ENCODE peak calls at places on chromosome 15, in seven cellular contexts. U, C, V, H, Y, W and T are unnamed samples.

GRCh38 chr15:72722071-72722696 is 36.2 kb downstream of the BBS4 start:
- DNase-seq in U (peak), C (peak), V (peak), H (peak), Y (peak), W (peak), T (peak)

GRCh38 chr15:20352241-20353200 is 189.1 kb downstream of the GOLGA6L6 start:
- DNase-seq in U (no peak), C (no peak), V (no peak), H (peak), Y (no peak), W (no peak), T (peak)

GRCh38 chr15:55907797-55908196 is 85.6 kb downstream of the NEDD4 start:
- DNase-seq in U (peak), C (peak), V (peak), H (no peak), Y (no peak), W (no peak), T (no peak)

GRCh38 chr15:69668049-69668705 is 215.6 kb downstream of the RPLP1 start:
- DNase-seq in U (no peak), C (no peak), V (no peak), H (peak), Y (no peak), W (no peak), T (peak)

GRCh38 chr15:69648215-69648614 is 195.6 kb downstream of the RPLP1 start:
- DNase-seq in U (no peak), C (no peak), V (no peak), H (no peak), Y (no peak), W (no peak), T (no peak)

GRCh38 chr15:66679043-66679656 is 22.9 kb upstream of the SMAD6 start:
- DNase-seq in U (no peak), C (no peak), V (no peak), H (no peak), Y (no peak), W (no peak), T (no peak)

GRCh38 chr15:62059818-62060115 is 480 bp downstream of the VPS13C start:
- DNase-seq in U (no peak), C (no peak), V (no peak), H (peak), Y (peak), W (peak), T (peak)

GRCh38 chr15:33021806-33022389 is 172.6 kb downstream of the FMN1 start:
- DNase-seq in U (peak), C (no peak), V (peak), H (peak), Y (no peak), W (peak), T (peak)

GRCh38 chr15:42012241-42012640 is 8.6 kb downstream of the PLA2G4E start:
- DNase-seq in U (no peak), C (no peak), V (no peak), H (no peak), Y (no peak), W (peak), T (no peak)

GRCh38 chr15:39922450-39923092 is 2.5 kb upstream of the GPR176 start:
- DNase-seq in U (no peak), C (no peak), V (no peak), H (no peak), Y (no peak), W (no peak), T (no peak)

GRCh38 chr15:37142371-37142770 is 42.0 kb upstream of the MEIS2 start:
- DNase-seq in U (peak), C (no peak), V (no peak), H (no peak), Y (no peak), W (no peak), T (no peak)

GRCh38 chr15:41629883-41630282 is 30.3 kb upstream of the MGA start:
- DNase-seq in U (no peak), C (no peak), V (no peak), H (no peak), Y (no peak), W (no peak), T (no peak)

GRCh38 chr15:66567897-66568296 is 2.1 kb upstream of the LCTL start:
- DNase-seq in U (no peak), C (no peak), V (no peak), H (no peak), Y (no peak), W (no peak), T (no peak)

GRCh38 chr15:57752426-57752825 is 45.9 kb downstream of the POLR2M start:
- DNase-seq in U (no peak), C (no peak), V (no peak), H (no peak), Y (no peak), W (no peak), T (no peak)

GRCh38 chr15:66908503-66909095 is 156.8 kb upstream of the SMAD3 start:
- DNase-seq in U (no peak), C (no peak), V (no peak), H (no peak), Y (no peak), W (no peak), T (no peak)

GRCh38 chr15:57251941-57252340 is 124.4 kb upstream of the CGNL1 start:
- DNase-seq in U (no peak), C (peak), V (peak), H (no peak), Y (no peak), W (no peak), T (no peak)

GRCh38 chr15:88484781-88485246 is 17.3 kb downstream of the MRPS11 start:
- DNase-seq in U (peak), C (peak), V (peak), H (no peak), Y (no peak), W (no peak), T (no peak)

GRCh38 chr15:39140060-39140604 is 440.7 kb upstream of the THBS1 start:
- DNase-seq in U (peak), C (peak), V (peak), H (no peak), Y (no peak), W (no peak), T (no peak)

GRCh38 chr15:32901995-32902394 is 184.2 kb downstream of the GREM1 start:
- DNase-seq in U (no peak), C (no peak), V (no peak), H (no peak), Y (no peak), W (no peak), T (no peak)

GRCh38 chr15:41511331-41512077 is 2.1 kb downstream of the LTK start:
- DNase-seq in U (no peak), C (no peak), V (no peak), H (no peak), Y (no peak), W (peak), T (peak)

GRCh38 chr15:52877255-52877654 is 87.1 kb upstream of the ONECUT1 start:
- DNase-seq in U (no peak), C (no peak), V (no peak), H (no peak), Y (no peak), W (no peak), T (no peak)
- TF ChIP-seq CTCF in U (no peak), C (no peak), V (no peak), H (no peak), Y (no peak), W (no peak), T (no peak)

GRCh38 chr15:79673416-79674123 is 223.2 kb downstream of the MTHFS start:
- DNase-seq in U (peak), C (no peak), V (peak), H (no peak), Y (no peak), W (no peak), T (peak)

GRCh38 chr15:79675982-79676381 is 220.8 kb downstream of the MTHFS start:
- DNase-seq in U (no peak), C (no peak), V (no peak), H (no peak), Y (no peak), W (no peak), T (no peak)

GRCh38 chr15:79676621-79677020 is 220.2 kb downstream of the MTHFS start:
- DNase-seq in U (no peak), C (no peak), V (no peak), H (no peak), Y (no peak), W (no peak), T (no peak)

GRCh38 chr15:79678032-79678701 is 218.6 kb downstream of the MTHFS start:
- DNase-seq in U (no peak), C (no peak), V (no peak), H (no peak), Y (no peak), W (no peak), T (no peak)

DNA sequence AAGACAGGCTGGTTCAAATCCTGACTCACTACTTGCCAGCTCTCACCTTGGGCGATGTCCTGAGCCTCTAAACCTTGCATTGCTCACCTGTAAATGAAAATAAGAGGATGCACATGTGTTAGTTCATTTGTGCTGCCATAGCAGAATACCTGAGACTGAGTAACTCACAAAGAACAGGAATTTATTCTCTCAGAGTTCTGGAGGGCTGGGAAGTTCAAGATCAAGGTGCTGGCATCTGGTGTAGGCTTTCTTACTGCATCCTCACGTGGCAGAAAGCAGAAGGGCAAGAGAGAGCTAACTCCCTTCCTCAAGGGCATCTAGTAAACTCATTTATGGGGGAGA is 222.7 kb downstream of the MTHFS start:
- DNase-seq in U (peak), C (no peak), V (no peak), H (no peak), Y (no peak), W (no peak), T (no peak)
- TF ChIP-seq CTCF in U (no peak), C (no peak), V (no peak), H (no peak), Y (no peak), W (no peak), T (no peak)

GRCh38 chr15:34119291-34119690 is 17.4 kb downstream of the PGBD4 start:
- DNase-seq in U (peak), C (no peak), V (peak), H (no peak), Y (no peak), W (no peak), T (no peak)
- TF ChIP-seq CTCF in U (no peak), C (no peak), V (no peak), H (no peak), Y (no peak), W (no peak), T (no peak)

DNA sequence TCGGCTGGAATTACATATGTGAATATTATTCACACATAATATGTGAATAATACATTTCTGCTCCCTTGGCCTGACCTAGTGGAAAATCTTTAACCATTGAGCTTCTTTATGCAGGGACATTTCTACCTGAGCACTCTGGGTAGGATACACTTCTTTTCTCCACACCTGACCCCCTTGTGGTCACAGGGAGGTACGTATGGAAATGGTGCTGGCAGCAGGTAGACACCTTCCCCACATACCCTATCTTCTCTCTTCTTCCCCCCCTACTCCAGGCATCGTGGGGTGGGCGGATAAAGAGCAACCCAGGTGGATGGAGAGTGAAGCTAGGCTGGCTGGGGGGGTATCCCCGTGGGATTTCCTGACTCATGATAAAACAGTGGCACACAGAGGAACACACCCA is 312.1 kb downstream of the ARRDC4 start:
- DNase-seq in U (no peak), C (no peak), V (no peak), H (no peak), Y (no peak), W (no peak), T (no peak)
- TF ChIP-seq CTCF in U (no peak), C (no peak), V (no peak), H (no peak), Y (no peak), W (no peak), T (no peak)

DNA sequence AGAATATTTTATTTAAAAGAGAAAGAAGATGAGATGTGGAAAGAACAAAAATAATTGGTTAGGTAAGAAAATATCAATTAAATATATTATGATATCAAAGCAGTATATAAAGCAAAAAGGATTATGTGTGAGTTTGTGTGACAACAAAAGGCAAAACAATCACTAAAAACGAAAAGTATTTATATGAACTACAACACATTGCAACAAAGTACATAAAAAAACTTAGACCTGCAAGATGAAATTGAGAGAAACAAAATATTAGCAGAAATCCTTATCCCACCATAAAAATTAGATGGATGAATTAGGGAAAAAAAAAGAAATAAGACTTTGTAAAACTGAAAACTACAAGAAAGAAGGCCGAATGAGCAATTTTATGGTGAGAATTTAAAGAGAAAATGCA is 27.3 kb upstream of the IGF1R start:
- DNase-seq in U (no peak), C (no peak), V (no peak), H (no peak), Y (no peak), W (no peak), T (no peak)
- TF ChIP-seq CTCF in U (no peak), C (no peak), V (no peak), H (no peak), Y (no peak), W (no peak), T (no peak)

GRCh38 chr15:45397116-45397665 is 18.8 kb upstream of the GATM start:
- DNase-seq in U (no peak), C (no peak), V (no peak), H (no peak), Y (no peak), W (no peak), T (no peak)

GRCh38 chr15:45395956-45396355 is 17.6 kb upstream of the GATM start:
- DNase-seq in U (no peak), C (no peak), V (no peak), H (no peak), Y (no peak), W (no peak), T (no peak)

GRCh38 chr15:45394681-45395080 is 16.3 kb upstream of the GATM start:
- DNase-seq in U (no peak), C (no peak), V (no peak), H (no peak), Y (no peak), W (no peak), T (no peak)

GRCh38 chr15:45391746-45392711 is 13.7 kb upstream of the GATM start:
- DNase-seq in U (peak), C (no peak), V (no peak), H (peak), Y (no peak), W (no peak), T (peak)

GRCh38 chr15:45393851-45394250 is 15.5 kb upstream of the GATM start:
- DNase-seq in U (peak), C (no peak), V (no peak), H (no peak), Y (no peak), W (no peak), T (no peak)
- TF ChIP-seq CTCF in U (peak), C (no peak), V (peak), H (no peak), Y (no peak), W (no peak), T (peak)

GRCh38 chr15:101004986-101005747 is 86.0 kb downstream of the LRRK1 start:
- DNase-seq in U (no peak), C (no peak), V (no peak), H (no peak), Y (no peak), W (no peak), T (no peak)

GRCh38 chr15:101004500-101004899 is 85.3 kb downstream of the LRRK1 start:
- DNase-seq in U (no peak), C (no peak), V (no peak), H (no peak), Y (no peak), W (no peak), T (no peak)

GRCh38 chr15:101008158-101009139 is 89.3 kb downstream of the LRRK1 start:
- DNase-seq in U (peak), C (no peak), V (no peak), H (peak), Y (peak), W (peak), T (peak)

GRCh38 chr15:101009176-101009575 is 90.0 kb downstream of the LRRK1 start:
- DNase-seq in U (no peak), C (no peak), V (no peak), H (no peak), Y (no peak), W (peak), T (no peak)

GRCh38 chr15:101006931-101007687 is 88.0 kb downstream of the LRRK1 start:
- DNase-seq in U (peak), C (peak), V (peak), H (peak), Y (peak), W (peak), T (peak)
- TF ChIP-seq CTCF in U (peak), C (peak), V (peak), H (peak), Y (peak), W (peak), T (peak)

DNA sequence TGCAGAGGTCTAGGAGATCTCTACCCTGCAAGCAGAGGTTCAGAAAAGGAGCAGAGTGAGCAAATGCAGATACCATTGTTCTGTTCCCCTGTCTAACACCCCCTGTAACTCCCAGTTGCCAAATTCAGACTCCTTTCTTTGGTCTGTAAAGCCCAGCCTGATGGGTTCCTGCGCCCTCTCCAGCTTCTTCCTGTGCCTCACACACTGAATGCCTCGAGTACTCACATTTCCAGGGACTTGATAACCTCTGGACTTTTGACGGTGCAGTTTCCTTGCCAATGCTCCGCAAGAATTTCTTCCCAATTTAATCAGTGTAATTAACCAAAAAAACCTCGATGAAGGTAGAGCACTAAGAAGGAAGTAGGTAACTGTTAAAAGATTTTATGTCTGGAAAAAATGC is 19.3 kb downstream of the PDE8A start:
- DNase-seq in U (no peak), C (no peak), V (no peak), H (no peak), Y (no peak), W (no peak), T (no peak)
- TF ChIP-seq CTCF in U (no peak), C (no peak), V (no peak), H (no peak), Y (no peak), W (no peak), T (no peak)